ENCODE peak calls at places on chromosomes 5 and 9, in four cellular contexts. E is PC-3, F is upper lobe of right lung, J is GM12865. N is an unnamed sample.

GRCh38 chr9:8825600-8826147 is 1026.1 kb upstream of the DMAC1 start:
- DNase-seq in F (no peak), J (no peak), E (no peak), N (no peak)

GRCh38 chr5:172659909-172660628 is 19.0 kb downstream of the NEURL1B start:
- DNase-seq in F (peak), J (peak), E (no peak), N (peak)

GRCh38 chr5:120082316-120083068 is 381.6 kb upstream of the PRR16 start:
- DNase-seq in F (no peak), J (no peak), E (peak), N (no peak)

GRCh38 chr9:34338664-34339063 is 9.3 kb downstream of the NUDT2 start:
- DNase-seq in J (no peak), E (no peak), F (no peak), N (no peak)

GRCh38 chr9:76610009-76610352 is 151.0 kb downstream of the GCNT1 start:
- DNase-seq in J (no peak), F (peak), E (no peak), N (no peak)

GRCh38 chr5:9721161-9721560 is 91.0 kb upstream of the TAS2R1 start:
- DNase-seq in E (no peak), J (no peak), F (no peak), N (no peak)

GRCh38 chr9:109277451-109277850 is 43.4 kb downstream of the EPB41L4B start:
- DNase-seq in E (no peak), J (no peak), F (no peak), N (no peak)

GRCh38 chr9:69515810-69516209 is 156.4 kb downstream of the APBA1 start:
- DNase-seq in F (no peak), E (no peak), J (no peak), N (no peak)

GRCh38 chr9:35688558-35689350 is 971 bp downstream of the TPM2 start:
- DNase-seq in E (peak), F (no peak), J (no peak), N (peak)

GRCh38 chr5:138351056-138351455 is 1.4 kb upstream of the KDM3B start:
- DNase-seq in J (no peak), F (no peak), E (peak), N (peak)

GRCh38 chr9:127263244-127263643 is 1.3 kb upstream of the GARNL3 start:
- DNase-seq in E (no peak), J (no peak), F (no peak), N (no peak)

GRCh38 chr5:138177936-138178515 is 404 bp downstream of the BRD8 start:
- DNase-seq in E (peak), F (no peak), J (peak), N (peak)

GRCh38 chr5:116272281-116272941 is 187.6 kb downstream of the COMMD10 start:
- DNase-seq in J (no peak), E (no peak), F (no peak), N (no peak)

GRCh38 chr5:11903614-11904269 is 504 bp downstream of the CTNND2 start:
- DNase-seq in E (peak), J (peak), F (peak), N (no peak)

GRCh38 chr5:143054480-143054941 is 284.3 kb downstream of the ARHGAP26 start:
- DNase-seq in F (no peak), J (peak), E (no peak), N (no peak)

GRCh38 chr5:145157841-145158240 is 677.3 kb downstream of the PRELID2 start:
- DNase-seq in J (no peak), E (no peak), F (no peak), N (no peak)

GRCh38 chr5:152527358-152528048 is 122.4 kb upstream of the NMUR2 start:
- DNase-seq in F (no peak), J (no peak), E (no peak), N (no peak)

GRCh38 chr9:126692759-126693427 is 79.2 kb downstream of the LMX1B start:
- DNase-seq in J (no peak), E (no peak), F (peak), N (no peak)

GRCh38 chr5:76367623-76368366 is 35.3 kb upstream of the IQGAP2 start:
- DNase-seq in E (peak), J (peak), F (no peak), N (peak)

GRCh38 chr5:151740958-151741373 is 17.5 kb downstream of the ATOX1 start:
- DNase-seq in F (no peak), J (no peak), E (peak), N (peak)

GRCh38 chr9:137807721-137808703 is 69.6 kb upstream of the CACNA1B start:
- DNase-seq in F (no peak), E (no peak), J (no peak), N (no peak)

GRCh38 chr5:82885657-82886389 is 191.4 kb downstream of the TMEM167A start:
- DNase-seq in E (peak), J (peak), F (no peak), N (peak)
- TF ChIP-seq CTCF in E (peak), J (peak), F (no peak), N (peak)

DNA sequence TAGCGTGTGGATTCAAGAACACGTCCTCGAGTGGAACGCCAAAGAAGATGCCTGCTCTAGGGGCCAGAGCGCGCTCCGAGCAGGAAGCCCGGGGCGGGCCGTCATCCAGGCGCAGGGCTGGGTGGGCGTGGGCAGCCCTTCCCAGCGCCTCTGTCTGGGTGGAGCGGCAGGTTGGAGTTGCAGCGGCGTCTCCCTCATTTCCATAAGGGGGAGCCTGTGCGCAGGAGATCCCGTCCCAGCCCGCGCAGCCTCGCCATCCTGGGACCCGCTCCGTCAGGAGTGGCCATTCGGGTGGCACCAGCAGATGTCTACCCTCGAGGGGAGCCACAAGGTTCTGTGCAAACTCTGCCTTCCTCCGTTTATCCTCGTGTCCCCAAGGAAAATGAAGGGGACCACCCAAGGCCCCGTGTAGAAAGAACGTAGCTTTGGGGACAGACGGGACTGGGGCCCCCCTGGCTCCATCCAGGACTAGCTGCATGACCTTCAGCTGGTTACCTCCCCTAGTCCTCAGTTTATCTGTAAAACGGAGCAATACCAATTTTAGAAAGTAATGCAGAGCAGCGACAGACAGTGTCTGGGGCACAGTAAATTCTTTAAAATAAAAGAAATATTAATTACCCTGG is 155.5 kb upstream of the SMIM23 start:
- DNase-seq in J (no peak), F (peak), E (peak), N (peak)
- H3K4me3 ChIP-seq in J (no peak), F (peak), E (peak), N (no peak)

DNA sequence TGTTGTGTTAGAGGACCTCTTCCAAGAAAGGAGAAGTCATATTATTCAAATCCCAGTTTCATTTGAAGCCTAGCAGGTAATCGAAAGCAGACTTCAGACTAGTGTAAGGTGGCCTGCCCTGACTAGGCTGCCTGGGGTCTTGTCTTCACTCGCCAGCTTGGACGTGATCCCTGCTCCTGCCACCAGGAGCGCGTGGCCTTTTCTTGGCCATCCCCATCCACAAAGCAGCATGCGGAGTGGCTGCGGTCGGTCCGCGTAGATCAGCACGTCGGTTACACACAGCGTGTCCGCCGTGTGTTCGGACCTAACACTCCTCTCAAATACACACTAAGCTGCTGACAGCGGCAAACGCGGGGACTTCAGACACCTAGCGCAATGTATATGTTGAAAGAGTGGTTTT is 37.3 kb downstream of the CFAP77 start:
- DNase-seq in F (no peak), J (no peak), E (no peak), N (no peak)
- TF ChIP-seq CTCF in F (no peak), J (no peak), E (no peak), N (no peak)

DNA sequence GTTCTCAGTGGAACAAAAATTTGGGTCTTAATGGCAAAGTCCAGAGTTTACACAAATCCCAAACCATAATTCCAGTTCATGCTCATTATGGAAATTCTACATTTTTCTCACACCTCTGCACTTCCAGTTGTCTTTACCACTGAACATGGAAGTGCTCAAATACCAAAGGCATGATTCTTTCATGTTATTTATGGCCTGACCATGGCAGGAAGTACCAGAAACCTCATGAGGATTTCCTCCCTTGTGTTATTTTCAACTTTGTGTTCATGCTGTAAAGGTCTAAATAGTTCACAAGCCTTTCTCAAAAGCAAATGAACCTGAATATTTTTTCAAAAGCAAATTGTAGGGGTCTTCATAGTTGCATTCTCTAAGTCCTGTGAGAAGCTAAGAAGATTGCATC is 82.0 kb upstream of the ITGA1 start:
- DNase-seq in F (no peak), J (no peak), E (no peak), N (peak)
- H3K4me3 ChIP-seq in F (no peak), J (no peak), E (no peak), N (no peak)

GRCh38 chr9:6495484-6495883 is 82.5 kb downstream of the UHRF2 start:
- DNase-seq in E (peak), F (no peak), J (no peak), N (no peak)
- TF ChIP-seq CTCF in E (peak), F (no peak), J (no peak), N (no peak)

GRCh38 chr5:96930589-96930988 is 5.3 kb upstream of the LNPEP start:
- DNase-seq in E (no peak), F (no peak), J (no peak), N (no peak)

GRCh38 chr5:96930058-96930457 is 5.8 kb upstream of the LNPEP start:
- DNase-seq in J (no peak), E (no peak), F (no peak), N (no peak)

GRCh38 chr5:96931605-96932004 is 4.3 kb upstream of the LNPEP start:
- DNase-seq in F (no peak), J (peak), E (no peak), N (no peak)

GRCh38 chr5:96933764-96934163 is 2.1 kb upstream of the LNPEP start:
- DNase-seq in J (peak), E (no peak), F (no peak), N (no peak)

DNA sequence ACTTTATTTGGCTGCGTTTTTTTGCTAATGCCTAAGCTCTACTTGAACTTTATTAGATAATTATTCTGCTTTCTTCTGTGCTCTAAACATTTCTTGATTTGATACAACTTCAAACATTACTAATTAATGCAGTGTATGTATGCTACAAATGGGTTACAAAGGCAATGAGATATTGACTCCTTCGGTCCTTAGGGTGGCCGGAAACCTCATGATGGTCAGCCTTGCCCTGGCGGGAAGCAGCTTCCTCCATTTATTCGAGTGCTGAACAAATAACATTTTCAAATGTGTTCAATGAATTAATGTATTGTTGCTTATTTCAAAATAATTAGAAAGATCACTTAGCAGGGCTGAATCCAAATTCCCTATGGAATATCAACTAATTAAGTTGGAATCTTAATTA is 3.9 kb upstream of the LNPEP start:
- DNase-seq in E (no peak), J (peak), F (no peak), N (no peak)
- H3K4me3 ChIP-seq in E (no peak), J (peak), F (no peak), N (no peak)

DNA sequence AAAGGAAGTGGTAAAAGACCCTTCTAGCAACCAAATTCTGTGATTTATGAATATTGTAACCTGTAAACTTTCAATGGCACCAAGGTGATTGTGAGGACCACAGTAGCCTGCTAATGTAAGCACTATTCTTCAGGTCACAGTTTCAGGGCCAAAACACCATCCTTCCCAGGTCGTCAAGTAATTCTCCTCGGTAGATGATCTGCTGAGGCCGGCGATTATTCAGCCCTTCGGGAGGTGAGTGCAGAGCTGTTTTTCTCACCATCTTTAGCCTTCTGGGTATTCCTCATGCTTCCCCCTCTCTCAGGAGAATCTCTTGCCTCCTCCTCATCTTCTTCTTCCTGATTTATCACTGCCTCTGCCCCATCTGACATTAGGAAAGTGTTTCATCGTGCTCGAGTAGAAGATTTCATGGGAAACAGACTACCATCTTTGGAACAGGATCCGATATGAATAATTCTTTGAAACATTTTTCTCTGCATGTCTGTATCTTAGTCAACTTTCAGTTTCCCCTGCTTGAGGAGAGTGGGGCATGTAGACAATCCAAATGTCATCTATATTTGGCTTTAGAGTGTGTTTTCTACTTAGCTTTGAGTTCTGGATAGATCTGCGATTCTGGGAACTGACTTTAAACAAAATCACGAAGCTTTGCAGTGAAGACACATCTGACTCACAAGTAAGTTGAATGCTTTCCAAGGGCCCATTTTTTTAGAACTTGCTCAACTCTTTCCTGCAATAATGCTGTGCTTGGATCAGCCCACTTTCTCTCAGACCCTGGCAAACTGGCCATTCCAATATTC is 173.9 kb downstream of the AOPEP start:
- DNase-seq in F (no peak), E (peak), J (no peak), N (peak)
- TF ChIP-seq CTCF in F (no peak), E (no peak), J (no peak), N (no peak)

GRCh38 chr5:60522299-60522915 is 177.6 kb downstream of the DEPDC1B start:
- DNase-seq in J (peak), F (no peak), E (no peak), N (no peak)
- H3K4me3 ChIP-seq in J (peak), F (no peak), E (no peak), N (no peak)

N was measured in mammary epithelial cell.